ENCODE peak calls at places on chromosomes 2 and 18, in eight cellular contexts. S is GM12892, M is H1, P is spleen, V is transverse colon, L is stomach, H is SK-N-MC, B is HCT116. Y is an unnamed sample.

GRCh38 chr2:224819075-224819474 is 102.9 kb upstream of the CCDC195 start:
- DNase-seq in L (no peak), S (no peak), H (no peak), V (no peak), M (no peak), P (no peak), B (no peak), Y (no peak)

GRCh38 chr18:50987261-50987660 is 19.4 kb downstream of the ELAC1 start:
- DNase-seq in S (no peak), H (no peak), L (no peak), M (no peak), V (no peak), P (no peak), B (no peak), Y (no peak)

GRCh38 chr2:145919507-145919906 is 1399.6 kb upstream of the ZEB2 start:
- DNase-seq in P (no peak), L (no peak), S (no peak), V (no peak), H (no peak), B (no peak), M (no peak), Y (no peak)

GRCh38 chr2:108220942-108221541 is 18.7 kb upstream of the SULT1C3 start:
- DNase-seq in S (no peak), B (no peak), H (no peak), M (no peak), P (no peak), L (no peak), V (no peak), Y (no peak)

GRCh38 chr2:18883626-18884456 is 294.5 kb upstream of the NT5C1B start:
- DNase-seq in L (no peak), V (no peak), M (no peak), P (no peak), B (peak; percentile 7), H (no peak), S (no peak), Y (no peak)

GRCh38 chr2:137050949-137051348 is 285.6 kb downstream of the THSD7B start:
- DNase-seq in B (no peak), H (no peak), M (no peak), S (no peak), P (no peak), L (no peak), V (no peak), Y (no peak)

GRCh38 chr2:75752828-75753227 is 42.1 kb upstream of the GCFC2 start:
- DNase-seq in B (no peak), P (no peak), S (no peak), V (no peak), M (no peak), L (no peak), H (no peak), Y (no peak)

GRCh38 chr2:28649481-28650260 is 102.0 kb upstream of the PPP1CB start:
- DNase-seq in S (no peak), P (no peak), L (no peak), B (peak; percentile 60), V (no peak), H (no peak), M (no peak), Y (no peak)

GRCh38 chr2:223674998-223675609 is 72.9 kb upstream of the SCG2 start:
- DNase-seq in P (no peak), S (no peak), H (no peak), L (no peak), V (no peak), B (peak; percentile 54), M (no peak), Y (no peak)

GRCh38 chr2:109321570-109321969 is 192.6 kb downstream of the SH3RF3 start:
- DNase-seq in P (no peak), L (no peak), V (no peak), S (no peak), B (no peak), M (no peak), H (no peak), Y (no peak)

GRCh38 chr18:68034293-68034692 is 517.8 kb upstream of the DSEL start:
- DNase-seq in S (no peak), H (peak; percentile 10), P (no peak), B (no peak), V (no peak), L (no peak), M (no peak), Y (no peak)

GRCh38 chr18:68035709-68036522 is 519.4 kb upstream of the DSEL start:
- DNase-seq in L (no peak), V (no peak), P (no peak), M (no peak), H (no peak), S (no peak), B (no peak), Y (no peak)

GRCh38 chr18:68033466-68033865 is 516.9 kb upstream of the DSEL start:
- DNase-seq in M (no peak), S (no peak), L (no peak), H (peak; percentile 67), V (no peak), P (no peak), B (no peak), Y (no peak)
- TF ChIP-seq POLR2AphosphoS5 in M (no peak), S (no peak), L (no peak), H (no peak), V (no peak), P (no peak), B (no peak), Y (no peak)

GRCh38 chr18:29737190-29737589 is 1305.4 kb downstream of the DSC3 start:
- DNase-seq in V (no peak), P (peak; percentile 47), S (no peak), M (no peak), B (no peak), L (no peak), H (no peak), Y (no peak)

GRCh38 chr18:29737620-29738019 is 1304.9 kb downstream of the DSC3 start:
- DNase-seq in H (no peak), V (no peak), S (no peak), M (no peak), P (peak; percentile 63), L (no peak), B (no peak), Y (no peak)

DNA sequence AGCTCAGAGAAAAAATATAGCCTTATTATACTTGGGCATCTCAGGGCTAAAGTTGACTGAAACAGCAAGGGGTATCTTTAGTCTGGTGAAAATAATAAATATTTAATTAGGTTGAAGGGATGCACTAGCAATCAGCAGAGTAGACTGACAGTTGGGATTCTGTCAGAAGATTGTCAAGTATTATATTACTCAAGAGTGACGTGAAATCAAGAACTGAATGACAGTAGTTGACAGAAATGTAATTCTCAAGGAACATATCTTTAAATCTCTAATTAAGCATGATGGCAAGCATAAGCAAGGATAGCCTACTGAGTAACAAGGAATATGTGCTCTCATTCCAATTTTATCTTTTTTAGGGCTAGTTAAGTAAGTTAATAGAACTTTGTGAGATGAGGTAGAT is 1301.1 kb downstream of the DSC3 start:
- DNase-seq in S (no peak), M (no peak), V (no peak), B (no peak), L (no peak), P (no peak), H (no peak), Y (no peak)
- TF ChIP-seq POLR2AphosphoS5 in S (no peak), M (no peak), V (no peak), B (no peak), L (no peak), P (no peak), H (no peak), Y (no peak)

GRCh38 chr2:170088776-170089175 is 89.2 kb upstream of the MYO3B start:
- DNase-seq in B (no peak), M (no peak), V (no peak), S (no peak), H (no peak), P (no peak), L (no peak), Y (no peak)
- TF ChIP-seq POLR2AphosphoS5 in B (no peak), M (no peak), V (no peak), S (no peak), H (no peak), P (no peak), L (no peak), Y (no peak)

GRCh38 chr2:158943973-158944372 is 24.5 kb upstream of the TANC1 start:
- DNase-seq in H (no peak), V (no peak), L (no peak), M (no peak), P (no peak), B (no peak), S (no peak), Y (no peak)

GRCh38 chr2:158936978-158937377 is 31.5 kb upstream of the TANC1 start:
- DNase-seq in L (no peak), B (no peak), S (no peak), H (no peak), M (no peak), P (no peak), V (no peak), Y (no peak)

GRCh38 chr2:158935617-158936016 is 32.8 kb upstream of the TANC1 start:
- DNase-seq in B (no peak), H (no peak), S (no peak), V (no peak), L (no peak), M (no peak), P (no peak), Y (no peak)

DNA sequence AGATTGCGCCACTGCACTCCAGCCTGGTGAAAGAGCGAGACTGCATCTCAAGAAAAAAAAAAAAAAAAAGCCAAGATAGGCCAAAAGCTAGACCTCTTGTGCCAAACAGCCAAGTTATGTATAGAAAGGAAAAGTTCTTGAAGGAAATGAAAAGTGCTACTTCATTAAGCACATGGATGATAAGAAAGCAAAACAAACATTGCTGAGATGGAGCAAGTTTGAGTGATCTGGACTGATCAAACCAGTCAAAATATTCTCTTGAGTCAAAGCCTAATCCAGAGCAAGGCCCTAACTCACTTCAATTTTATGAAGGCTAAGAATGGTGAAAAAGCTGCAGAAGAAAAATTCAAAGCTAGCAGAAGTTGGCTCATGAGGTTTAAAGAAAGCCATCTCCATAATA is 28.1 kb upstream of the TANC1 start:
- DNase-seq in L (no peak), M (no peak), H (no peak), B (no peak), P (no peak), V (no peak), S (no peak), Y (no peak)
- TF ChIP-seq POLR2AphosphoS5 in L (no peak), M (no peak), H (no peak), B (no peak), P (no peak), V (no peak), S (no peak), Y (no peak)

DNA sequence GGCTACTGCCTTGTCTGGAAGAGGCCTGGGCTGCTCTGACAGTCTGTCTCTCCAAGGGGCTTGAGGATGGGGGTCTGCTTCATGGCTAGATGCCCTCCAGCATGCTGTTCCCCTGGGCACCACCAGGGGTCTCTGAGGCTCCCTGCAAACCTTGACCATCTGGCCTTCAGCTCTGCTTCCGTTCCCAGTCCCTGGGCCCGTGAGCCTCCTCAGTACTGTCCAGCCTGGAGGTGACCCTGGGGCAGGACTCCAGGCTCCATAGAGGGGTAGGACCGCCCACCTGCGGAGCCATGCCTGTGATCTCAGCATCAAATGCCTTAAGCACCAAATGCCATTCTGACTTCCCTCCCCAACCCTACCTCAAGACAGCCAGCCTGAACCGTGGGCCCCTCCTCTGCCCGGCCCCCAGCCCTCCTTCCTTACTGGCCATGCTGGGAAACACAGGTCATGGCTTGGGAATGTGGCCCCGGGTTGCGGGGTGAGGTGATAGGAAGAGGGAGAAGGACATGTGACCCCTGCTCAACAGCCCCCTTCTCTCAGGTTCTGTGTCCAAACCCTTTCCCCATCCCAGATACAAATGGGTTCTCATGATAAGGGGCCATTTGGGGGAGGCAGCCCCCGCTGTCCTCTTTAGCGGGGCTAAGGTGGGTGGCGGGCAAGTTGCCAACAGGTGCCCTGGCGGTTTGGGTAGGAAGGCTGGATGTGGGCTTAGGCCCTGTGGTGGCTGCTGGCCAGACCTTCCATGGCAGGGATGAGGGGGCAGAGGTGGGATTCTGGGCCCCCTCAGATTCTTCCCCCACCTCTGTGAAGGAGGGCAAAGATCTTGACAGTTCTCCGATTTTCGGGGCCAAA is 25.0 kb downstream of the SPEG start:
- DNase-seq in S (peak; percentile 82), L (peak; percentile 59), M (peak; percentile 94), V (peak; percentile 53), H (no peak), P (no peak), B (no peak), Y (peak; percentile 77)
- TF ChIP-seq POLR2AphosphoS5 in S (no peak), L (peak; percentile 12), M (no peak), V (peak; percentile 9), H (no peak), P (no peak), B (no peak), Y (no peak)

Y was measured in GM12891.